ENCODE peak calls at places on chromosomes 5 and 9, in seven cellular contexts. K is posterior cingulate gyrus, L is fibroblast of mammary gland, J is iPS-NIHi11, Q is hypothalamus, F is kidney, U is KG1. Y is an unnamed sample.

GRCh38 chr5:77431286-77431685 is 60.8 kb downstream of the WDR41 start:
- DNase-seq in K (no peak), J (no peak), U (no peak), F (no peak), Q (no peak), L (no peak), Y (no peak)

GRCh38 chr9:118931941-118932340 is 437.3 kb downstream of the BRINP1 start:
- DNase-seq in L (no peak), F (no peak), U (no peak), J (no peak), Q (no peak), K (no peak), Y (no peak)

GRCh38 chr5:100644206-100644605 is 109.0 kb downstream of the FAM174A start:
- DNase-seq in L (no peak), U (no peak), K (no peak), J (peak; percentile 33), F (peak; percentile 75), Q (no peak), Y (no peak)

GRCh38 chr9:127608104-127608966 is 3.7 kb upstream of the STXBP1 start:
- DNase-seq in Q (no peak), K (peak; percentile 82), L (peak; percentile 41), F (peak; percentile 88), J (peak; percentile 96), U (no peak), Y (peak; percentile 83)

GRCh38 chr9:20242767-20243166 is 379.5 kb downstream of the MLLT3 start:
- DNase-seq in U (peak; percentile 18), K (no peak), J (no peak), L (no peak), F (no peak), Q (no peak), Y (no peak)

GRCh38 chr9:37029776-37030590 is 4.1 kb downstream of the PAX5 start:
- DNase-seq in J (no peak), K (no peak), Q (no peak), F (no peak), U (no peak), L (no peak), Y (peak; percentile 26)

GRCh38 chr9:136773386-136774044 is 9.2 kb upstream of the LCN15 start:
- DNase-seq in F (peak; percentile 47), K (no peak), L (no peak), J (peak; percentile 71), U (no peak), Q (no peak), Y (peak; percentile 27)

GRCh38 chr9:37596504-37596903 is 4.1 kb upstream of the TOMM5 start:
- DNase-seq in J (no peak), L (no peak), U (no peak), F (no peak), K (no peak), Q (no peak), Y (no peak)

GRCh38 chr5:136191304-136192014 is 1.5 kb downstream of the SMIM32 start:
- DNase-seq in Q (no peak), K (no peak), L (peak; percentile 34), J (peak; percentile 49), U (no peak), F (peak; percentile 56), Y (no peak)

GRCh38 chr9:69476016-69476415 is 151.0 kb downstream of the ENTREP1 start:
- DNase-seq in L (no peak), Q (no peak), F (no peak), K (no peak), U (no peak), J (no peak), Y (no peak)

GRCh38 chr9:23826120-23826629 is at the start of gene ELAVL2:
- DNase-seq in Q (peak; percentile 31), K (peak; percentile 80), J (peak; percentile 83), U (no peak), L (peak; percentile 89), F (peak; percentile 92), Y (peak; percentile 59)

GRCh38 chr9:117178596-117179111 is 236.2 kb downstream of the ASTN2 start:
- DNase-seq in K (no peak), U (no peak), J (no peak), Q (no peak), F (no peak), L (no peak), Y (peak; percentile 12)

GRCh38 chr9:76472925-76473324 is 13.9 kb downstream of the GCNT1 start:
- DNase-seq in J (peak; percentile 40), K (no peak), F (no peak), L (no peak), U (no peak), Q (no peak), Y (no peak)